ENCODE peak calls at places on chromosomes 13 and 19, in nine cellular contexts. J, G, C, T, X, L, Y, B and W are unnamed samples.

GRCh38 chr13:30978981-30979956 is 46.8 kb downstream of the TEX26 start:
- DNase-seq in J (peak), G (peak), C (no peak), T (no peak), X (no peak), L (peak), Y (no peak), B (no peak), W (peak)

GRCh38 chr13:44967656-44968451 is 21.4 kb downstream of the NUFIP1 start:
- DNase-seq in J (no peak), G (no peak), C (no peak), T (no peak), X (peak), L (peak), Y (peak), B (peak), W (no peak)

GRCh38 chr19:32662186-32662585 is 12.8 kb downstream of the ANKRD27 start:
- DNase-seq in J (no peak), G (no peak), C (no peak), T (no peak), X (peak), L (peak), Y (peak), B (peak), W (no peak)

GRCh38 chr13:40333238-40333637 is 333.2 kb downstream of the FOXO1 start:
- DNase-seq in J (no peak), G (no peak), C (no peak), T (no peak), X (no peak), L (no peak), Y (peak), B (no peak), W (no peak)

GRCh38 chr13:33918199-33918932 is 100.4 kb downstream of the RFC3 start:
- DNase-seq in J (no peak), G (no peak), C (no peak), T (no peak), X (peak), L (peak), Y (peak), B (peak), W (no peak)

GRCh38 chr19:12092065-12092867 is 27.7 kb downstream of the ZNF844 start:
- DNase-seq in J (peak), G (peak), C (peak), T (peak), X (peak), L (peak), Y (peak), B (peak), W (peak)

GRCh38 chr13:50805805-50806204 is 37.7 kb downstream of the DLEU7 start:
- DNase-seq in J (no peak), G (no peak), C (no peak), T (no peak), X (no peak), L (peak), Y (peak), B (peak), W (no peak)

GRCh38 chr19:38941979-38942378 is 11.2 kb downstream of the MRPS12 start:
- DNase-seq in J (no peak), G (no peak), C (no peak), T (no peak), X (no peak), L (no peak), Y (no peak), B (no peak), W (no peak)

GRCh38 chr13:72973234-72973633 is 85.6 kb upstream of the KLF5 start:
- DNase-seq in J (no peak), G (no peak), C (no peak), T (no peak), X (no peak), L (no peak), Y (no peak), B (no peak), W (no peak)

GRCh38 chr19:2266183-2266993 is 10.2 kb upstream of the JSRP1 start:
- DNase-seq in J (no peak), G (no peak), C (peak), T (peak), X (peak), L (peak), Y (peak), B (peak), W (peak)

GRCh38 chr19:46753420-46754155 is 7.3 kb upstream of the STRN4 start:
- DNase-seq in J (peak), G (peak), C (peak), T (no peak), X (no peak), L (no peak), Y (no peak), B (peak), W (no peak)

GRCh38 chr19:478236-478888 is 17.5 kb upstream of the SHC2 start:
- DNase-seq in J (no peak), G (no peak), C (peak), T (no peak), X (no peak), L (no peak), Y (no peak), B (no peak), W (no peak)

GRCh38 chr19:2274937-2275535 is 6.9 kb downstream of the PEAK3 start:
- DNase-seq in J (peak), G (peak), C (peak), T (peak), X (peak), L (peak), Y (peak), B (peak), W (peak)

GRCh38 chr13:20814224-20814910 is 40.6 kb upstream of the EEF1AKMT1 start:
- DNase-seq in J (no peak), G (no peak), C (peak), T (peak), X (peak), L (peak), Y (peak), B (peak), W (peak)

GRCh38 chr19:8831373-8831772 is 731 bp downstream of the ZNF558 start:
- DNase-seq in J (no peak), G (no peak), C (no peak), T (no peak), X (no peak), L (no peak), Y (no peak), B (no peak), W (no peak)

GRCh38 chr13:48640767-48641166 is 13.0 kb upstream of the CYSLTR2 start:
- DNase-seq in J (no peak), G (no peak), C (no peak), T (no peak), X (no peak), L (no peak), Y (no peak), B (no peak), W (no peak)

GRCh38 chr19:14102102-14102696 is 11.6 kb upstream of the SAMD1 start:
- DNase-seq in J (no peak), G (no peak), C (no peak), T (no peak), X (no peak), L (peak), Y (no peak), B (peak), W (no peak)

GRCh38 chr13:31201341-31202024 is 1.7 kb downstream of the B3GLCT start:
- DNase-seq in J (no peak), G (no peak), C (no peak), T (peak), X (peak), L (peak), Y (peak), B (peak), W (no peak)

GRCh38 chr19:50912727-50913716 is 1.8 kb upstream of the KLK4 start:
- DNase-seq in J (no peak), G (no peak), C (no peak), T (no peak), X (no peak), L (no peak), Y (no peak), B (no peak), W (no peak)

GRCh38 chr13:25095862-25096453 is at the start of gene PABPC3:
- DNase-seq in J (no peak), G (no peak), C (peak), T (no peak), X (no peak), L (no peak), Y (no peak), B (no peak), W (no peak)

GRCh38 chr19:51660975-51661600 is 14.5 kb upstream of the SIGLEC14 start:
- DNase-seq in J (no peak), G (peak), C (no peak), T (peak), X (peak), L (peak), Y (peak), B (peak), W (peak)

GRCh38 chr13:95121516-95121915 is 179.7 kb downstream of the ABCC4 start:
- DNase-seq in J (no peak), G (no peak), C (no peak), T (no peak), X (no peak), L (no peak), Y (peak), B (no peak), W (no peak)

GRCh38 chr13:50080158-50080855 is 65.1 kb downstream of the KCNRG start:
- DNase-seq in J (no peak), G (peak), C (no peak), T (peak), X (peak), L (peak), Y (peak), B (peak), W (no peak)

GRCh38 chr13:27952931-27953670 is 16.0 kb downstream of the CDX2 start:
- DNase-seq in J (no peak), G (no peak), C (no peak), T (no peak), X (no peak), L (no peak), Y (no peak), B (no peak), W (no peak)

GRCh38 chr19:10402441-10403038 is 802 bp downstream of the CDC37 start:
- DNase-seq in J (no peak), G (no peak), C (no peak), T (peak), X (no peak), L (peak), Y (peak), B (peak), W (peak)

GRCh38 chr13:51974485-51974884 is 36.8 kb downstream of the ATP7B start:
- DNase-seq in J (no peak), G (no peak), C (no peak), T (no peak), X (no peak), L (no peak), Y (no peak), B (no peak), W (no peak)

GRCh38 chr19:4352701-4353121 is 9.3 kb downstream of the MPND start:
- DNase-seq in J (peak), G (peak), C (no peak), T (no peak), X (no peak), L (peak), Y (peak), B (peak), W (peak)

GRCh38 chr13:83453300-83453699 is 429.0 kb downstream of the SLITRK1 start:
- DNase-seq in J (no peak), G (no peak), C (peak), T (no peak), X (no peak), L (no peak), Y (no peak), B (no peak), W (no peak)

GRCh38 chr19:3310280-3310679 is 56.1 kb upstream of the NFIC start:
- DNase-seq in J (no peak), G (no peak), C (no peak), T (no peak), X (no peak), L (no peak), Y (no peak), B (no peak), W (no peak)

GRCh38 chr13:73499685-73500084 is 440.9 kb downstream of the KLF5 start:
- DNase-seq in J (no peak), G (no peak), C (no peak), T (no peak), X (no peak), L (no peak), Y (no peak), B (no peak), W (no peak)

GRCh38 chr19:57434386-57435061 is 601 bp upstream of the ZNF749 start:
- DNase-seq in J (no peak), G (peak), C (no peak), T (no peak), X (no peak), L (peak), Y (no peak), B (no peak), W (no peak)

GRCh38 chr19:35347171-35347929 is at the start of gene FFAR1:
- DNase-seq in J (no peak), G (no peak), C (no peak), T (no peak), X (no peak), L (no peak), Y (no peak), B (no peak), W (peak)

GRCh38 chr19:45253396-45254027 is 2.4 kb downstream of the MARK4 start:
- DNase-seq in J (no peak), G (no peak), C (no peak), T (no peak), X (peak), L (peak), Y (peak), B (peak), W (no peak)

GRCh38 chr13:65336916-65337315 is 1893.2 kb downstream of the PCDH9 start:
- DNase-seq in J (no peak), G (no peak), C (no peak), T (no peak), X (peak), L (no peak), Y (peak), B (peak), W (no peak)

DNA sequence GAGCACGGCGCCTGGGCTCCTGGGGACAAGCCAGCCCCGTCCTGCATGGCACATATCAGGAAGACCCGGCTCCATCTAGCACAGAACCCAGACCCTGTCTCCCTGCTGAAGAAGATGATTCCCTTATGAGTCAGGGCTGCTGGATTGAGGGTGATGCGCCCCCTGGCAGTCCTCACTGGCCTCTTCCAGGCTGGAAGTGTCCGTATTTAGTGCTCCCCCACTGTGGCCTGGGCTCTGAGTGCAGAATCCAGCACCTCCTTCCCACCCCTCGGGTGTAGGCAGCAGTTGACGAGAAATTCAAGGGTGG is 14.9 kb downstream of the COMP start:
- DNase-seq in J (no peak), G (no peak), C (no peak), T (no peak), X (peak), L (peak), Y (peak), B (peak), W (no peak)
- TF ChIP-seq CTCF in J (no peak), G (no peak), C (no peak), T (no peak), X (peak), L (peak), Y (peak), B (peak), W (no peak)

DNA sequence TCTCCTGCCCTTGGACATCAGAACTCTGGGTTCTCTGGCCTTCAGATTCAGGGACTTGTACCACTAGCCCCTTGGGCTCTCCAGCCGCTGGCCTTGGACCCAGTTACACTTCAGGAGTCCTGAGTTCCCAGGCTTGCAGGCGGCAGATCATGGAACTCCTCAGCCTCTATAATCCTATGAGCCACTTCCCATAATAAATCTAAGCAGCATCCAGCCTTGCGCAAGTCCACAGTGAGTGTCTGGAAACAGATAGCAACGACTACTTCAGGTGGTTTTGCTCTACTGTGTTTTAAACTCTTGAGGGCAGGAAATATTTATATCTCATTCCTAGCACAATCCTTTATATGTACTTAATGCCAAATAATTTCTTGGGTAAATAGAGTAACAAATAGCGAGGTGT is 92.3 kb downstream of the COL4A1 start:
- DNase-seq in J (no peak), G (no peak), C (no peak), T (no peak), X (no peak), L (no peak), Y (no peak), B (peak), W (no peak)
- TF ChIP-seq CTCF in J (no peak), G (no peak), C (no peak), T (no peak), X (no peak), L (no peak), Y (no peak), B (no peak), W (no peak)

DNA sequence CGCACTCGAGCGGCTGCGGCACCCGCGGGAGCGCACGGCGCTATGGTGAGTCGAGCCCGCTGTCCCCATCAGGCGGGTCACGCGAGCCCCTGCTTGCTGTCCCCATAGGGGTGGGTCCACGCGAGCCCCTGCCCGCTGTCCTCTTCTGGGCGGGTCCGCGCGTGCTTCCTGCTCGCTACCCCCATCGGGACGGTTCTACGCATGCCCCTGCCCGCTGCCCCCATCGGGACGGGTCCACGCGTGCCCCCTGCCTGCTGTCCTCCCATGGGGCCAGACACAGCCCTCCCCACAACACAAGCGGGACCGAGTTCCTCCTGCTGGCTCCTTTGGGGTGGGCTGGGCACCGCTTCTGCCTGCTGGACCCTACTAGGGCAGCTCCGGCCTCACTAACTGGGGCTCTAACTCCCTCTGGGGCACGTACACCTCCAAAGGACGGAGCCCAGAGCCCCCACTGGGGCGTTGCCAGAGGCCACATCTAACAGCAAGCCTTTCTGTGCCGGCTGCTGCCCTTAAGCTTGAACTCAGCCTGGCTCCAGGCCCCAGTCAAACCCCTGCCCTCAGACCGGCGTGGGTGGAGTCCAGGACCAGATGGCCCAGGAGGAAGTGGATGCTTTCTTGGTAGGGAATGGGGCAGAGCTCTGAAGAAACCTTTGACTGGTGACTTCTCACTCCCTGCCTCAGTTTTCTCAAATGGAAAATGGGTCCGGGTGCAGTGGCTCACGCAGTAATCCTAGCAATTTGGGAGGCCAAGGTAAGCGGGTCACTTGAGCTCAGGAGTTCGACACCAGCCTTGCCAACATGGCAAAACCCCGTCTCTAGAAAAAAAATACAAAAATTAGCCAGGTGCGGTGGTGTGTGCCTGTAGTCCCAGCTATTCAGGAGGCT is 722 bp downstream of the COLGALT1 start:
- DNase-seq in J (peak), G (peak), C (peak), T (peak), X (peak), L (peak), Y (peak), B (peak), W (peak)
- TF ChIP-seq CTCF in J (no peak), G (no peak), C (no peak), T (no peak), X (peak), L (no peak), Y (no peak), B (no peak), W (no peak)

DNA sequence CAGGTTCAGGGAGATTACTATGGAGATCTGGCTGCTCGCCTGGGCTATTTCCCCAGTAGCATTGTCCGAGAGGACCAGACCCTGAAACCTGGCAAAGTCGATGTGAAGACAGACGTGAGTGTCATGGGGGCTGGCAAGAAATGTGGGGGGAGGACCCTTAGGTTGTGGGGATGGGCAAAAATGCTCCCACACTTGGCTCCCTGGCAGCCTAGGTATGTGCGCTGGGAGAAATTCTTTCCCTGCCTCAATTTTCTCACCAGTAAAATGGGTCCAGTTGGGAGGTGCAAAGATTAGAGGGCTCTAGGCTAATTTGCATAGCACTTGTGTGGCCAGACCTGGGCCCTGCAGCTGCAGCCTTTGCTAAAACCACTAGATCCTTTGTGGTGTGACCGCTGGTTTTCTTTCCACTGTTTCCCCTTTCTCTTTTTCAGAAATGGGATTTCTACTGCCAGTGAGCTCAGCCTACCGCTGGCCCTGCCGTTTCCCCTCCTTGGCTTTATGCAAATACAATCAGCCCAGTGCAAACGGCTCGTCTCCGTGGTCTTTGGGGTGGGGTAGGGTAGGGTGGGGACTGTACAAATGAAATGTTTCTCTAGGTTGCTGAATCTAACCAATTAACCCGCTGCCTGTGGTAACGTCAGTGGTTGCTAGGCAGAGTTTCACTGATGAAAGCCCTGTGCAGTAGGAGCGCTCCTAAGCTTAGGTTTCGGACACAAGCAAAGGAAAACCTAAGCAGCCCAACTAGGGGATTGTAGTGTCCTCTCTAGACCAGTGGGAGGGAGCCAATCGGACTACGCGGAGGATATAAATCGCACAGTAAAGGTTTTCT is 867 bp upstream of the RAB4B start:
- DNase-seq in J (peak), G (peak), C (no peak), T (peak), X (peak), L (peak), Y (peak), B (peak), W (peak)
- TF ChIP-seq CTCF in J (no peak), G (no peak), C (no peak), T (no peak), X (peak), L (no peak), Y (no peak), B (no peak), W (no peak)